ENCODE peak calls at places on chromosomes 11 and 22, in ten cellular contexts. Z, R, X, N, V, Q, T, P, G and L are unnamed samples.

GRCh38 chr11:67374571-67375276 is 1.3 kb upstream of the CLCF1 start:
- DNase-seq in Z (no peak), R (peak), X (no peak), N (no peak), V (no peak), Q (no peak), T (no peak), P (peak), G (no peak), L (no peak)

GRCh38 chr11:38593649-38594048 is 1995.6 kb upstream of the RAG2 start:
- DNase-seq in Z (no peak), R (peak), X (no peak), N (no peak), V (no peak), Q (no peak), T (no peak), P (no peak), G (no peak), L (no peak)

GRCh38 chr22:43733138-43733537 is 79.0 kb downstream of the EFCAB6 start:
- DNase-seq in Z (no peak), R (no peak), X (no peak), N (no peak), V (no peak), Q (no peak), T (no peak), P (no peak), G (no peak), L (no peak)

GRCh38 chr11:58727415-58727797 is 4.3 kb downstream of the GLYAT start:
- DNase-seq in Z (no peak), R (no peak), X (no peak), N (no peak), V (no peak), Q (no peak), T (peak), P (no peak), G (no peak), L (no peak)

GRCh38 chr11:101127348-101127698 is 2.3 kb downstream of the PGR start:
- DNase-seq in Z (no peak), R (no peak), X (no peak), N (no peak), V (peak), Q (no peak), T (no peak), P (peak), G (no peak), L (no peak)

GRCh38 chr11:117366183-117366582 is 38.5 kb downstream of the CEP164 start:
- DNase-seq in Z (no peak), R (no peak), X (peak), N (no peak), V (no peak), Q (no peak), T (no peak), P (no peak), G (peak), L (no peak)

GRCh38 chr11:14422814-14423182 is 63.8 kb upstream of the RRAS2 start:
- DNase-seq in Z (no peak), R (peak), X (no peak), N (no peak), V (no peak), Q (no peak), T (no peak), P (peak), G (no peak), L (no peak)

GRCh38 chr11:2102132-2102882 is 36.9 kb downstream of the IGF2 start:
- DNase-seq in Z (no peak), R (no peak), X (no peak), N (peak), V (peak), Q (no peak), T (no peak), P (no peak), G (no peak), L (no peak)